ENCODE peak calls at places on chromosomes 5 and 9, in five cellular contexts. Z, X, H, Q and I are unnamed samples.

GRCh38 chr5:32413466-32414263 is 30.9 kb downstream of the ZFR start:
- DNase-seq in Z (no peak), Q (no peak), H (no peak), X (no peak), I (no peak)

GRCh38 chr9:70407081-70407503 is 7.4 kb downstream of the KLF9 start:
- DNase-seq in Q (no peak), Z (no peak), H (no peak), X (no peak), I (peak)

GRCh38 chr9:747567-747966 is 93.9 kb upstream of the DMRT1 start:
- DNase-seq in Z (no peak), X (no peak), Q (no peak), H (peak), I (no peak)

GRCh38 chr5:142614054-142614453 is 71.8 kb downstream of the FGF1 start:
- DNase-seq in X (no peak), Q (no peak), Z (no peak), H (no peak), I (no peak)

GRCh38 chr9:134053941-134054761 is 13.7 kb downstream of the BRD3 start:
- DNase-seq in Z (no peak), Q (no peak), X (no peak), H (no peak), I (no peak)

GRCh38 chr9:2466703-2467102 is 154.9 kb upstream of the VLDLR start:
- DNase-seq in H (no peak), X (no peak), Z (no peak), Q (no peak), I (no peak)

GRCh38 chr5:115778417-115778816 is 38.0 kb downstream of the CDO1 start:
- DNase-seq in X (no peak), Z (no peak), Q (no peak), H (no peak), I (no peak)

GRCh38 chr9:78314953-78315870 is 18.3 kb downstream of the PSAT1 start:
- DNase-seq in Q (no peak), X (no peak), Z (no peak), H (peak), I (no peak)

GRCh38 chr9:10706788-10707187 is 94.0 kb upstream of the PTPRD start:
- DNase-seq in H (no peak), X (no peak), Z (no peak), Q (no peak), I (no peak)

GRCh38 chr5:40559306-40559705 is 120.4 kb upstream of the PTGER4 start:
- DNase-seq in X (no peak), H (no peak), Z (no peak), Q (no peak), I (no peak)

GRCh38 chr5:76590027-76590426 is 33.2 kb downstream of the F2RL2 start:
- DNase-seq in Z (no peak), X (no peak), H (no peak), Q (no peak), I (no peak)

GRCh38 chr9:115733318-115733717 is 420.3 kb upstream of the PAPPA start:
- DNase-seq in X (no peak), Q (no peak), Z (no peak), H (no peak), I (no peak)

GRCh38 chr5:137176609-137177008 is 322.5 kb downstream of the SPOCK1 start:
- DNase-seq in Q (no peak), H (no peak), X (no peak), Z (no peak), I (no peak)

GRCh38 chr5:148747536-148747906 is 78.9 kb upstream of the ADRB2 start:
- DNase-seq in Q (no peak), Z (no peak), H (no peak), X (no peak), I (no peak)

GRCh38 chr9:89978185-89978584 is 373.4 kb downstream of the GADD45G start:
- DNase-seq in Q (peak), Z (no peak), X (peak), H (peak), I (no peak)

DNA sequence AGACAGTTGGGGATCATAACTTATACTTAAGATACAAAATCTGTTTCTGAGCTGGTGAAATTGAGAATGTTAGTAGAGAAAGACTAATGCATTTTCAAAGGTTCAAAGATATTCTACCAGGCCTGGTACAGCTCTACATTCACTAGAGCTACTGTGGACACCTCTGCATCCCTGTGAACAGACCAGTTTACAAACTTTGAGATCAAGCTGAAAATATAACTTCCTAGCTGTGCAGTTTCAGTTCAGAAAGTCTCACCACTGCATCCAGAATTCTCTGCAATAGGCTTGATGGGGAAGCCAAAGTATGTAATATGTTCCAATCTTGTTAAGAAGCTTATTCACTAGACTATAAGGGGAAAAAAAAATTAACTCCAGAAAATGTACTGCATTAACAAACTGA is 672.1 kb downstream of the NR2F1-AS1 start:
- DNase-seq in Z (no peak), Q (no peak), H (no peak), X (no peak), I (no peak)
- H3K27ac ChIP-seq in Z (no peak), Q (no peak), H (no peak), X (no peak), I (no peak)

GRCh38 chr9:16868706-16869105 is 1.8 kb downstream of the BNC2 start:
- DNase-seq in X (no peak), Q (no peak), Z (no peak), H (no peak), I (no peak)

GRCh38 chr9:16866542-16866941 is 3.9 kb downstream of the BNC2 start:
- DNase-seq in Z (no peak), Q (no peak), X (no peak), H (no peak), I (no peak)

GRCh38 chr9:16869140-16869903 is 1.1 kb downstream of the BNC2 start:
- DNase-seq in X (no peak), Q (peak), Z (no peak), H (no peak), I (no peak)

GRCh38 chr9:16867571-16868311 is 2.7 kb downstream of the BNC2 start:
- DNase-seq in Z (peak), H (no peak), X (no peak), Q (no peak), I (no peak)

GRCh38 chr9:16864741-16865434 is 5.6 kb downstream of the BNC2 start:
- DNase-seq in Q (no peak), H (no peak), Z (no peak), X (no peak), I (no peak)
- H3K27ac ChIP-seq in Q (no peak), H (no peak), Z (peak), X (no peak), I (peak)

GRCh38 chr5:59064256-59064655 is 481.4 kb downstream of the RAB3C start:
- DNase-seq in Z (no peak), X (no peak), Q (no peak), H (no peak), I (no peak)

GRCh38 chr5:59065551-59065950 is 482.7 kb downstream of the RAB3C start:
- DNase-seq in X (peak), Q (no peak), Z (no peak), H (no peak), I (no peak)

GRCh38 chr5:59069438-59070079 is 486.7 kb downstream of the RAB3C start:
- DNase-seq in X (peak), Q (no peak), H (no peak), Z (peak), I (peak)

GRCh38 chr5:59067976-59068651 is 485.2 kb downstream of the RAB3C start:
- DNase-seq in Z (no peak), Q (no peak), X (no peak), H (no peak), I (no peak)

DNA sequence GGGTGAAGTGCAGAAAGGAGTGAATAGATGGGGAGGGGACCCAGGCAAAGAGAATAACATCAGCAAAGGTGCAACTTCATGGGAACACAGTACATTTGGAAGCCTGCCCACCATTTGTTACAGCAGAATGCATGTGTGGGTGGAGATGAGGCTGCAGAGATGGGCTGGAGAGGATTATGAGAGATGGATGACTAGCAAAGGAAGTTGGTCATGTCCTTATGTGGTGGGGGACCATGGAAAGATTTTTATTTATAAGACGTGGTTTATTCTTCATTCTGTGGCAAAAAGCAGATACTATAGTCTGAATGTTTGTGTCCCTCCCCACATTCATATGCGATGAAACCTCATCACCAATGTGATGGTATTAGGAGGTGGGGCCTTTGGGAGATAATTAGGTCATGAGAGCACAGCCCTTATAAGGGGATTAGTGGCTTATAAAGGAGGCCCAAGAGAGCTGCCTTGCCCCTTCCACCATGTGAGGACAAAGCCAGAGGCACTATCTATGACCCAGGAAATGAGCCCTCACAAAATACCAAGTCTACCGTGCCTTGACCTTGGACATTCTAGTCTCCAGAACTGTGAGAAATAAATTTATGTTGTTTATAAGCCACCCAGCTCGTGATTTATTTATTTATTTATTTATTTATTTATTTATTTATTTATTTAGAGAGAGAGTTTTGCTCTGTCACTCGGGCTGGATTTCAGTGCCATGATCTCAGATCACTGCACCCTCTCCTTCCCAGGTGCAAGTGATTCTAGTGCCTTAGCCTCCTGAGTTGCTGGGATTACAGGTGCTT is 483.7 kb downstream of the RAB3C start:
- DNase-seq in H (no peak), Q (no peak), Z (no peak), X (no peak), I (no peak)
- H3K27ac ChIP-seq in H (no peak), Q (no peak), Z (no peak), X (no peak), I (peak)

GRCh38 chr5:146137967-146138403 is 32.6 kb upstream of the PLAC8L1 start:
- DNase-seq in H (peak), Q (no peak), Z (no peak), X (no peak), I (peak)
- H3K27ac ChIP-seq in H (no peak), Q (no peak), Z (no peak), X (no peak), I (no peak)

DNA sequence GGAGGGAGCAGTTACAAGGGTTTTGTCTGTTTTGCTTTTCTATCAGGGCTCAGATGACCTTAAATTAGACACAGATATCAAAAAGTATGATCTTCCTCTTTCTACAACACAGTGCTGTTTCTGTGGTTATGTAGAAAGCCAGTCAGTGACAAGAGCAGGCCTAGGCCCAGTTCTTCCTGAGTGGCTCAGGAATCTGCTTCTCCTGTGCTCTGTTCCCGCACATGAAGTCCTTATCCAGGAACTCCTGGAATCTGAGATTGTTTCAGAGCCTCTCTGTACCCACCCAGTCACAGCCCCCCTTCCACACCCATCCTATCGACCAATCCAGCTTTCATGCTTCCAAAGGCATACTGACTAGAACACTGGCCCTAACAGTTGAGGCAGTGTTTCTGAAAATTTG is 40.4 kb upstream of the SMU1 start:
- DNase-seq in Q (no peak), X (no peak), Z (no peak), H (no peak), I (no peak)
- H3K27ac ChIP-seq in Q (peak), X (peak), Z (no peak), H (no peak), I (no peak)